ENCODE peak calls at places on chromosomes 5 and 9, in six cellular contexts. W is bronchial epithelial cell, P is fibroblast of the aortic adventitia, D is lower lobe of right lung, C is left ventricle myocardium inferior, F is mammary epithelial cell. U is an unnamed sample.

GRCh38 chr5:96200611-96201010 is 232.4 kb downstream of the PCSK1 start:
- DNase-seq in W (no peak), P (no peak), D (no peak), C (no peak), F (no peak), U (no peak)

GRCh38 chr5:181190711-181191525 is 14.1 kb downstream of the TRIM7 start:
- DNase-seq in W (no peak), P (peak), D (peak), C (peak), F (peak), U (no peak)

GRCh38 chr9:2816476-2817141 is 27.3 kb downstream of the PUM3 start:
- DNase-seq in W (peak), P (peak), D (no peak), C (no peak), F (no peak), U (peak)

GRCh38 chr5:172502969-172503368 is 48.6 kb upstream of the SH3PXD2B start:
- DNase-seq in W (peak), P (no peak), D (no peak), C (no peak), F (no peak), U (peak)

GRCh38 chr9:89422151-89422918 is 75.6 kb downstream of the SEMA4D start:
- DNase-seq in W (peak), P (no peak), D (peak), C (no peak), F (peak), U (peak)

GRCh38 chr9:79974806-79975422 is 403.1 kb downstream of the TLE4 start:
- DNase-seq in W (no peak), P (no peak), D (no peak), C (no peak), F (no peak), U (no peak)

GRCh38 chr5:113321266-113321665 is 113.5 kb downstream of the TSSK1B start:
- DNase-seq in W (no peak), P (peak), D (no peak), C (no peak), F (no peak), U (peak)

GRCh38 chr9:114349713-114350480 is 20.2 kb downstream of the ORM2 start:
- DNase-seq in W (no peak), P (no peak), D (no peak), C (no peak), F (no peak), U (no peak)

GRCh38 chr5:2255915-2256645 is 373.4 kb upstream of the IRX4 start:
- DNase-seq in W (no peak), P (no peak), D (no peak), C (no peak), F (no peak), U (no peak)

GRCh38 chr5:40834391-40834848 is 602 bp downstream of the RPL37 start:
- DNase-seq in W (peak), P (peak), D (no peak), C (no peak), F (no peak), U (peak)

GRCh38 chr5:171149772-171150171 is 159.3 kb upstream of the TLX3 start:
- DNase-seq in W (no peak), P (no peak), D (no peak), C (no peak), F (no peak), U (no peak)

GRCh38 chr5:107224272-107224671 is 446.5 kb downstream of the EFNA5 start:
- DNase-seq in W (no peak), P (no peak), D (no peak), C (no peak), F (no peak), U (no peak)

GRCh38 chr9:15333376-15333881 is 26.4 kb upstream of the TTC39B start:
- DNase-seq in W (no peak), P (no peak), D (no peak), C (no peak), F (no peak), U (no peak)

GRCh38 chr5:174173766-174174165 is 128.3 kb downstream of the NSG2 start:
- DNase-seq in W (no peak), P (no peak), D (no peak), C (no peak), F (no peak), U (no peak)

GRCh38 chr9:33463151-33463550 is 10.6 kb downstream of the NOL6 start:
- DNase-seq in W (no peak), P (no peak), D (peak), C (no peak), F (no peak), U (no peak)

GRCh38 chr5:87300744-87301143 is 33.1 kb downstream of the RASA1 start:
- DNase-seq in W (peak), P (peak), D (no peak), C (no peak), F (peak), U (peak)

GRCh38 chr5:176415240-176416122 is 858 bp downstream of the CLTB start:
- DNase-seq in W (peak), P (peak), D (peak), C (no peak), F (peak), U (peak)

GRCh38 chr5:3417376-3417943 is 178.2 kb upstream of the IRX1 start:
- DNase-seq in W (no peak), P (no peak), D (no peak), C (no peak), F (no peak), U (no peak)

GRCh38 chr5:25754895-25755294 is 1110.1 kb upstream of the CDH10 start:
- DNase-seq in W (no peak), P (no peak), D (no peak), C (no peak), F (peak), U (peak)

GRCh38 chr9:95515272-95516113 is 1.3 kb downstream of the PTCH1 start:
- DNase-seq in W (no peak), P (no peak), D (no peak), C (no peak), F (no peak), U (no peak)

GRCh38 chr5:172586118-172587060 is 54.7 kb upstream of the NEURL1B start:
- DNase-seq in W (no peak), P (no peak), D (no peak), C (no peak), F (no peak), U (no peak)

GRCh38 chr5:14357861-14358260 is 214.7 kb downstream of the TRIO start:
- DNase-seq in W (no peak), P (no peak), D (no peak), C (no peak), F (no peak), U (no peak)

GRCh38 chr5:120228262-120229031 is 235.7 kb upstream of the PRR16 start:
- DNase-seq in W (no peak), P (peak), D (no peak), C (no peak), F (peak), U (peak)

GRCh38 chr5:30405821-30406220 is 787.7 kb upstream of the CDH6 start:
- DNase-seq in W (no peak), P (peak), D (no peak), C (no peak), F (no peak), U (no peak)

GRCh38 chr5:55151923-55152842 is 7.8 kb upstream of the GPX8 start:
- DNase-seq in W (peak), P (peak), D (no peak), C (no peak), F (peak), U (peak)

GRCh38 chr9:14538529-14538928 is 154.7 kb downstream of the ZDHHC21 start:
- DNase-seq in W (no peak), P (no peak), D (no peak), C (no peak), F (no peak), U (no peak)

GRCh38 chr9:124590886-124591641 is 83.9 kb upstream of the NR5A1 start:
- DNase-seq in W (peak), P (no peak), D (no peak), C (no peak), F (no peak), U (no peak)

GRCh38 chr9:25225938-25226760 is 452.1 kb downstream of the TUSC1 start:
- DNase-seq in W (no peak), P (no peak), D (no peak), C (no peak), F (no peak), U (no peak)

GRCh38 chr9:113274474-113275146 is 762 bp downstream of the CDC26 start:
- DNase-seq in W (peak), P (peak), D (no peak), C (no peak), F (peak), U (peak)

GRCh38 chr5:32329395-32329834 is 16.7 kb upstream of the MTMR12 start:
- DNase-seq in W (peak), P (peak), D (peak), C (peak), F (peak), U (peak)

GRCh38 chr9:71628247-71628646 is 140.1 kb downstream of the CEMIP2 start:
- DNase-seq in W (no peak), P (peak), D (no peak), C (no peak), F (no peak), U (peak)

GRCh38 chr5:122259995-122260394 is 52.0 kb upstream of the SNCAIP start:
- DNase-seq in W (peak), P (peak), D (no peak), C (no peak), F (peak), U (peak)

GRCh38 chr5:55037046-55037771 is 13.2 kb downstream of the GZMK start:
- DNase-seq in W (no peak), P (peak), D (no peak), C (no peak), F (no peak), U (peak)

GRCh38 chr5:172418847-172419810 is 35.2 kb downstream of the SH3PXD2B start:
- DNase-seq in W (peak), P (peak), D (no peak), C (peak), F (peak), U (peak)

GRCh38 chr9:5614192-5614591 is 14.7 kb upstream of the RIC1 start:
- DNase-seq in W (no peak), P (no peak), D (no peak), C (no peak), F (no peak), U (no peak)

GRCh38 chr9:5612187-5612535 is 16.7 kb upstream of the RIC1 start:
- DNase-seq in W (no peak), P (no peak), D (no peak), C (no peak), F (no peak), U (no peak)

GRCh38 chr9:5608298-5609254 is 20.3 kb upstream of the RIC1 start:
- DNase-seq in W (no peak), P (peak), D (no peak), C (no peak), F (peak), U (peak)

GRCh38 chr9:5611321-5612186 is 17.4 kb upstream of the RIC1 start:
- DNase-seq in W (no peak), P (no peak), D (no peak), C (no peak), F (no peak), U (no peak)

GRCh38 chr9:5610491-5610890 is 18.4 kb upstream of the RIC1 start:
- DNase-seq in W (no peak), P (no peak), D (no peak), C (no peak), F (no peak), U (no peak)
- TF ChIP-seq CTCF in W (no peak), P (no peak), D (no peak), C (no peak), F (no peak), U (no peak)

GRCh38 chr5:82389347-82389746 is 111.2 kb upstream of the RPS23 start:
- DNase-seq in W (no peak), P (no peak), D (no peak), C (no peak), F (no peak), U (no peak)
- H3K4me3 ChIP-seq in W (no peak), P (no peak), D (no peak), C (no peak), F (no peak), U (no peak)

GRCh38 chr9:135473972-135474543 is 5.5 kb upstream of the PPP1R26 start:
- DNase-seq in W (no peak), P (no peak), D (no peak), C (no peak), F (no peak), U (no peak)

GRCh38 chr9:135471751-135472640 is 7.6 kb upstream of the PPP1R26 start:
- DNase-seq in W (no peak), P (no peak), D (no peak), C (no peak), F (no peak), U (no peak)

GRCh38 chr9:135476981-135477380 is 2.6 kb upstream of the PPP1R26 start:
- DNase-seq in W (no peak), P (peak), D (peak), C (no peak), F (peak), U (no peak)

GRCh38 chr9:135476561-135476960 is 3.0 kb upstream of the PPP1R26 start:
- DNase-seq in W (no peak), P (no peak), D (no peak), C (no peak), F (no peak), U (no peak)

DNA sequence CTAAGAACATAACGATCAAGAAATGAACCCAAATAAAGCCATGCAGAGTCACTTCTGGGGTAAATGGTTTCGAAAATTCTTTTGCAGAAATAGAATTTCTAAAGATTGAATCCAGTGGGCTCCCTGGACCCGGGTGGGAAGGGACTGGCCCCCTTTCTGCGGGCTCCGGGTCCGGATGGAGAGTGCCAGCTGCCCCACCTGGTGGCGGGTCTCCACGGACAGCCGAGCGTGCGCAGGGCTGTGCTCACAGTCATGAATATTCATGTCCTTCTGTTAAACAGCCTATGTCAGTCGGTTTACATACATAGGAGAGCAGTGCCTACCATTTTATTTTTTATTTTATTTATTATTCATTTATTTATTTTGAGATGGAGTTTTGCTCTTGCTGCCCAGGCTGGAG is 4.7 kb upstream of the PPP1R26 start:
- DNase-seq in W (no peak), P (no peak), D (peak), C (no peak), F (no peak), U (no peak)
- TF ChIP-seq CTCF in W (peak), P (peak), D (peak), C (peak), F (peak), U (peak)

GRCh38 chr5:180126716-180127681 is 55.4 kb upstream of the RNF130 start:
- DNase-seq in W (no peak), P (peak), D (no peak), C (no peak), F (no peak), U (peak)
- H3K4me3 ChIP-seq in W (no peak), P (no peak), D (no peak), C (no peak), F (no peak), U (no peak)

DNA sequence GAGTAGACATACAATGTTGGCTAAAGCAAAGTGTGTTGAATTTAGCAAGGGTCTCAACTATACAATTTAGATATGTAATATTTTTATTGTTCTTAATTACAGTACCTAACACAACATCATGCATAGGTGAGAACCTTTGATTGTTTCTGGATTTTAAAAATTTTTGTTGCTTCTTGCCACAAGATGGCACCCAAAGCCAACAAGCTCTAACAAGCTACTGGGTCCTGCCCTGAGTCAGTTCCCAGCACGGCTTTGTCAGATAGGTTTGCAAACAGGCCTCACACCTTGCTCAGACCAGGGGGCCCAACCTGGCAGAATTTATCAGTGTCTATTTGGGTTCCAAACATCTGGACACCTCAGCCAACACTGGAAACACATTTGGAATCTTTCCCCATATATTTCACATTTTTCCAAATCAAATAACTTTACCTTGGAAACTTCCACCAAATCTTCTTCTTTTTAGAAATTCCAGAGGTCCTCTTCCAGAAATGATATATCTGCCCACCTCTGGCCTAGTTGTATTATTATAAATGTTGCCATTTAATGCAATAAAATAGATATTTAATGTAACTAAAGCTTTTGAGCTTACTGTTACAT is 49.5 kb upstream of the EGFLAM start:
- DNase-seq in W (peak), P (peak), D (no peak), C (no peak), F (peak), U (peak)
- TF ChIP-seq CTCF in W (peak), P (peak), D (peak), C (peak), F (peak), U (peak)

GRCh38 chr9:130715270-130716077 is 21.9 kb downstream of the EXOSC2 start:
- DNase-seq in W (peak), P (peak), D (no peak), C (no peak), F (peak), U (peak)
- H3K4me3 ChIP-seq in W (peak), P (peak), D (peak), C (peak), F (peak), U (peak)

DNA sequence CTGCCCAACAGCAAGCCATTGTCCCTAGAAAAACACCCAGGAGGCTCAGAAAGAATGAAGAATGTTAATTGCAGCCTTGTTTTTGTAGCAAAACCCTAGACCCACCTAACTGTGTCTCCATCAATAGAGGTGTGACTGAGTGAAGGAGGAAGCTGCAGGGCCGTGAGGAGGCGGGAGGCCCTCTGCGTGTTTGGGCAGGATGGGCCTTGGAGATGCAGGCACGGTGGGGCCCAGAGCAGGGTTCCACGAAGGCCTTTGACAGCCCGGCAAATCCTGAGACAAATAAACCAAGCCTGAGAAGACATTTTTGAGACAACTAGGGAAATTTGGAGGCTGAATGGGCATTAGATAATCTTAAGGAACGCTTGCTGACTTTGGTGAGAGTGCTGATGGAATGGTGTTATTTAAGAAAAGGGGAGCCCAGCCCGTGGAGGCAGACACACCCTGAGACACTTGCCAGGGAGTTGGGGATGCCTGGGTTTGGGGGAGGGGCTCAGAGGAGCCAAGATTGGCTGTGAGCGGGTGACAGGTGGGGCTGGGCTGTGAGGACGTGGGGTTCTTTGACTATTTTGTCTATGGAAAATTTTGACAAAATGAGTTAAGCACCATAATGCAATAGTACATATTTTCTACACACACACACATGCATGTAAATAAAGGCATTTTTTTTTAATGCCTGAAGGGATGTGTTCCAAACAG is 48.8 kb downstream of the BARX1 start:
- DNase-seq in W (no peak), P (no peak), D (no peak), C (no peak), F (no peak), U (no peak)
- TF ChIP-seq CTCF in W (no peak), P (no peak), D (no peak), C (no peak), F (no peak), U (no peak)

GRCh38 chr5:157051604-157052245 is 7.2 kb downstream of the HAVCR1 start:
- DNase-seq in W (no peak), P (no peak), D (no peak), C (no peak), F (no peak), U (no peak)

GRCh38 chr5:157046041-157046440 is 12.9 kb downstream of the HAVCR1 start:
- DNase-seq in W (no peak), P (no peak), D (no peak), C (peak), F (no peak), U (peak)

GRCh38 chr5:157050050-157050449 is 8.9 kb downstream of the HAVCR1 start:
- DNase-seq in W (no peak), P (no peak), D (no peak), C (no peak), F (no peak), U (no peak)

GRCh38 chr5:157047898-157048297 is 11.0 kb downstream of the HAVCR1 start:
- DNase-seq in W (no peak), P (no peak), D (no peak), C (no peak), F (no peak), U (no peak)

GRCh38 chr5:157049605-157050004 is 9.3 kb downstream of the HAVCR1 start:
- DNase-seq in W (no peak), P (no peak), D (no peak), C (no peak), F (no peak), U (no peak)
- H3K4me3 ChIP-seq in W (no peak), P (no peak), D (no peak), C (no peak), F (no peak), U (no peak)

GRCh38 chr5:146528232-146528631 is 12.2 kb upstream of the GPR151 start:
- DNase-seq in W (no peak), P (no peak), D (no peak), C (no peak), F (no peak), U (no peak)
- TF ChIP-seq CTCF in W (no peak), P (no peak), D (no peak), C (no peak), F (peak), U (peak)

DNA sequence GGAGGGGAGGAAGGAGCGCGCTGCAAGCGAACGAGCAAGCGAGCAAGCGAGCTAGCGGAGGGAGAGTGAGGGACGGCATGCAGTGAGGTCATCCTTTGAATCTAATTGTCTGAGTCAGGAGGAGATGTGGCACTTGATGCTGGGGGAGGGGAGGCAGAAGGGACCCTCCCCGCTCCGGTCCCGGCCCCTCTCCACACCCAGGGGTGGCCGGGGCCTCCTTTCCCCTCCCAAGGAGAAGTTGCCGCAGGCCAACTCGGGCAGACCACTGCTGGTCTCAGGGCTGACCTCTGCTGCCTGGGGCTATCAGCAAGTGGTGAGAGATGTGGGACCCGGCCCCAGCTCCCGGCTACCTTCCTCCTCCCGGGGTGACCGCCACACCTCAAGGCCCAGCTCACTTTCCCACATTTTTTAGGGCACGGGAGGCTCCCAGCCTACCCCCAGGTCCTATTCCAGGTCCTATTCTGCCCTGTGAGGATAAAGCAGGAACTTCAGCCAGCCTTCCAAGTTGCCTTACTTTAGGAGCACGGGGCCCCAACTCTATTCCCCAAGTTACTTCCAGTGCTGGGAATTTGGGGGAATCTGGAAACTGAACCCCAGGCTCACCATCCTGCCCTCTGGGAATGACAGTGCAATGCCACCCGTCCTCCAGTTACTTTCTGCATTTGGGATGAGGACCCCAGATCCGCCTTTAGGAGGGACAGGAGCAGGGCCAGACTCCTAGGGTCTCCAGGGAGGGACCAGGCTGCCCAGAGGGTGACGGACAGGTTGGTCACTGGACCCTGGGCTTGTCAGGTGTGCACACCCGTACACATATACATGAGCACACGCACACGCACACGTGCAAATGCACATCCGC is 11.1 kb downstream of the CNTFR start:
- DNase-seq in W (peak), P (peak), D (no peak), C (no peak), F (no peak), U (peak)
- H3K4me3 ChIP-seq in W (no peak), P (no peak), D (peak), C (peak), F (no peak), U (no peak)

U was measured in fibroblast of mammary gland.